ENCODE peak calls at places on chromosomes 11 and 22, in five cellular contexts. T is mesendoderm, W is trophoblast cell, E is H1, G is IMR-90. D is an unnamed sample.

GRCh38 chr11:925158-925495 is 543 bp upstream of the AP2A2 start:
- DNase-seq in W (no peak), E (no peak), T (no peak), G (no peak), D (no peak)

GRCh38 chr11:2529636-2530035 is 84.8 kb downstream of the KCNQ1 start:
- DNase-seq in E (no peak), T (no peak), W (no peak), G (no peak), D (no peak)

GRCh38 chr11:46901156-46901555 is 17.2 kb downstream of the LRP4 start:
- DNase-seq in W (no peak), E (no peak), G (no peak), T (no peak), D (no peak)

GRCh38 chr11:128207861-128208321 is 379.5 kb downstream of the ETS1 start:
- DNase-seq in W (peak), G (peak), E (no peak), T (no peak), D (no peak)

GRCh38 chr11:121892863-121893262 is 223.2 kb downstream of the BLID start:
- DNase-seq in E (no peak), W (no peak), T (no peak), G (peak), D (no peak)

GRCh38 chr11:90757851-90758494 is 535.1 kb upstream of the CHORDC1 start:
- DNase-seq in T (no peak), W (no peak), E (no peak), G (no peak), D (no peak)

GRCh38 chr11:75233688-75234295 is 6.8 kb upstream of the TPBGL start:
- DNase-seq in T (peak), G (peak), E (peak), W (peak), D (peak)

GRCh38 chr22:44906999-44907644 is 102.7 kb downstream of the PHF21B start:
- DNase-seq in W (no peak), T (no peak), E (no peak), G (no peak), D (no peak)

GRCh38 chr11:129392995-129393394 is 17.3 kb downstream of the BARX2 start:
- DNase-seq in T (no peak), E (no peak), G (no peak), W (no peak), D (no peak)

GRCh38 chr11:70826541-70826943 is 425.8 kb downstream of the SHANK2 start:
- DNase-seq in T (peak), G (no peak), E (peak), W (no peak), D (peak)

GRCh38 chr11:135027461-135027860 is 615.4 kb upstream of the B3GAT1 start:
- DNase-seq in T (peak), W (peak), E (peak), G (peak), D (peak)

GRCh38 chr11:3022300-3022967 is 30.3 kb upstream of the NAP1L4 start:
- DNase-seq in W (peak), E (no peak), G (peak), T (peak), D (no peak)

GRCh38 chr22:23705358-23705757 is 14.5 kb downstream of the RGL4 start:
- DNase-seq in E (no peak), G (no peak), W (no peak), T (no peak), D (no peak)

GRCh38 chr11:114412946-114413345 is 12.5 kb downstream of the RBM7 start:
- DNase-seq in W (peak), E (no peak), T (no peak), G (no peak), D (no peak)

GRCh38 chr11:14894657-14895598 is 2.9 kb upstream of the CYP2R1 start:
- DNase-seq in T (peak), W (no peak), G (peak), E (no peak), D (no peak)

GRCh38 chr11:13479688-13480087 is 16.1 kb downstream of the PTH start:
- DNase-seq in G (no peak), E (no peak), T (no peak), W (no peak), D (no peak)

GRCh38 chr11:2800655-2801531 is 84.7 kb downstream of the CDKN1C start:
- DNase-seq in T (no peak), W (no peak), E (peak), G (no peak), D (no peak)

GRCh38 chr11:64132388-64132771 is 33.5 kb downstream of the MACROD1 start:
- DNase-seq in W (no peak), G (no peak), T (no peak), E (no peak), D (no peak)

GRCh38 chr11:72221386-72221785 is 3.2 kb upstream of the INPPL1 start:
- DNase-seq in E (peak), W (no peak), G (no peak), T (no peak), D (no peak)

GRCh38 chr11:111512296-111513239 is at the start of gene BTG4:
- DNase-seq in T (peak), G (no peak), E (peak), W (peak), D (no peak)

DNA sequence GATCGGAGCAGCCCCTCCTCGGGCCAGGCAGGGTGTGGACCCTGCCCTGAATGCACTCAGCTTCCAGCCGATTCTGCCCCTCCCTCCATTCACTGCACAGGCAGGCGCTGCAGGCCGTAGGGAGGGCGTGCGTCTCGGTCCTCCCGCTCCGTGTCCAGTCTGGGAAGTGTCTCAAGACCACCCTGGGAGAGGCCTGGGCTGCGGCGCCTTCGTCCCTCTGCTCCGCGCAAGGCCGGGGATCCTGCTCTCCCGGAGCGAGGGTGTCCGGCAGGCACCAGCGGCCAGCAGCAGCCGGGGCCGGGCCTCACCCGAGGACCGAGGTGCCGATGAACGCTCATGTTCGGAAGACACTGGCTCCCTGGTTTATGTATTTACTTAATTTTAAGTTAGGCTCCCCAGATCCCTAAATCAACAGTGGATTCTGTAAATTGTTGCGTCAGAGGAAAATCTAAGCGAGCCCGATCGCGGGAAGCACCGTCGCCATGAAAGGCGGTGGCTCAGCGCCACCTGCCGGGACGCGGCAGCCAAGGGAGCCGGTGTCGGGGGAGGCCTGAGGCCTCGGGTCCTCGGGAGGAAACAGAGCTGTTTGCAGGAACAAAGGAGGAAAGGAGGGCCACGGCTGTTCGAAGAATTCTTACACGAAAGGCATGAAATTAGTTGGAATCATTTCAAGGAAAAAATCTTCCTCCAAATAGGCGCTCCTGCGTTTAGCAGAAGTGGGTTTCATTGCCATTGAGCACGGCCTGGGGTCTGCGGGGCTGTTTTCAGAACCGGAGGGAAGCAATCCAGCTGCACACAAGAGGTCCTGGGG is 195.3 kb downstream of the BRD1 start:
- DNase-seq in G (peak), T (peak), E (peak), W (no peak), D (peak)
- H3K9ac ChIP-seq in G (no peak), T (peak), E (no peak), W (no peak), D (peak)

DNA sequence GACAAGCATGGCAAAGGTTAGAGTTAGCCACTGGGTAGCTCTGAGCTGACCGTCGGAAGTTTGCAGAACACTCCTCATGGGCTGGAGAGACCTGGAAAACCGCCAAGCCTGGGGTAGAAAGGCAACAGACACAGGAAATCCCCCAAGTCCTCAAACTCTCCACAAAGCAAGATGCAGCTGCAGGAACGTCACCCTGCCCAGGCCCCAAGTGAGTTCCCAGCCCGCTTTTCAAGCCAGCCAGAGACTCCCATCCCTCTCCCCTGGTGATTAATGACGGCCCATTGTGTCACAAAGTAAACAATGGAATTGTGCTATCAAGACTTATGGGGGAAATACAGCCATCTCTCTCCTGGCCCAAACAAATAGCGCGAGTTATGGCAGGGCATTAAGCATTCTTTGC is 633.0 kb downstream of the TBC1D22A start:
- DNase-seq in G (peak), T (no peak), W (no peak), E (no peak), D (no peak)
- H3K23ac ChIP-seq in G (no peak), T (no peak), W (no peak), E (no peak), D (no peak)

DNA sequence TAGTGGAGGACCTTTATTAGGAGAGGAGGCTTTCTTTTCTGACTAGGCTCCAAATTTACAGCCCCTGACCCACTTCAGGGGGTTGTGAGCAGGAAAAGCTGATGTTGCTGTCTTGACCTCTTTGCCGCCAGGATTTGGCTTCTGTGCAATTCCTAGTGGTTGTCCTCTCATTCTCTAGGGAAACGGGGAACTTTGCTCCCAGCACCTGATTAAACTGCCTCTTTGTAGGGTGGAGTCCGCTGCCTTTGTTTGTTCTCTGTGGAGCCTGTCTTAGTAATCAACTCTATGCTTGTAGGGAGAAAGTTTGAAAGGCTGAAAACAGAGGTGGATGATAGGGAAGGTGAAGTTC is 16.3 kb downstream of the CTNND1 start:
- DNase-seq in E (no peak), W (no peak), G (no peak), T (peak), D (no peak)
- H3K9ac ChIP-seq in E (peak), W (peak), G (peak), T (peak), D (no peak)

DNA sequence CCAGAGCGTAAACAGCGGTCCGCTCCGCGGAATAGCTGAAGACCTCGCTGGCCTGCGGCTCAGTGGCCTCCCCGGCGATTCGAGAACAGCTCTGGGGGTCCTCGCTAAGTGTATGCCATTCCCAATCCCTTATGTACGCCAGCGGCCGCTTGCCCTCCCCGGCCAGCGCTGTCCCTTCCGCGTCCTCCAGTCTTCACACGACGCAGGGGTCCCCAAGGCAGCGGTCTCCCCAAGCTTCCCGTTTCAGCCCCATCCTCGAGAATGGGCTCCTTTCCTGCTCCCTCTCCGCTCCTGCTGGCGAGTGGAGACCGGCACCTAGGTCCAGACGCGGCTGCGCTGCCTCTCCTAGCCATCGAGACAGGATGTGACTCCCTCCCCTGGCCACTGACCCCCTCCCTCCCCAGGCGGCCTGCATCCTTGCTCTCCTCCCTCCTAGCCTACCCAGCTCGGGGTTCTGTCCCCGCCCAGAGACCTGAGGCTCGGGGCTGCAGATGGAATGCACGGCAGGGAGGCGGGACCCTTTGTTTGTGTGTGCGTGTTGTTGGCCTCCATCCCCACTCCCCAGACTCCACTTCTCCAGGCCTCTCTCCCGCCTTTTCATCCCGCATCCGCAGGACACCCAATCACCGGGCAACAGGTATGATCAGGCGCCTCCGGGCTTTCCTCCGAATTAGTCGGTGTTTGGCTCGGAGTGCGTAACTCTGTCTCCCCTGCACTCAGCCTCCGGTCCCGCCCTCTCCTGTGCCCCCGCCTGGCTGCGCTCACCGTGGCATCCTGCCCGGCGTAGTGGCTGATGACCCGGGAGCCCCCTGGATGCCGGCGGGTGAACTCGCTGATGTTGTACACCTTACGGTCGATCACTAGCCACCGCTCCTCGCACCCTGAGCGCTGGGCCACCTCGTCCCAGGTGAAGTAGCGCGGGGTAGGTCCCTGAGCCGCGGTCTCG is 740 bp downstream of the FADS1 start:
- DNase-seq in W (peak), E (peak), T (peak), G (peak), D (peak)
- H3K23ac ChIP-seq in W (no peak), E (no peak), T (peak), G (peak), D (peak)

GRCh38 chr22:20431520-20432237 is 5.9 kb downstream of the SCARF2 start:
- DNase-seq in T (peak), G (no peak), E (peak), W (no peak), D (no peak)
- H3K9ac ChIP-seq in T (peak), G (no peak), E (no peak), W (no peak), D (peak)

DNA sequence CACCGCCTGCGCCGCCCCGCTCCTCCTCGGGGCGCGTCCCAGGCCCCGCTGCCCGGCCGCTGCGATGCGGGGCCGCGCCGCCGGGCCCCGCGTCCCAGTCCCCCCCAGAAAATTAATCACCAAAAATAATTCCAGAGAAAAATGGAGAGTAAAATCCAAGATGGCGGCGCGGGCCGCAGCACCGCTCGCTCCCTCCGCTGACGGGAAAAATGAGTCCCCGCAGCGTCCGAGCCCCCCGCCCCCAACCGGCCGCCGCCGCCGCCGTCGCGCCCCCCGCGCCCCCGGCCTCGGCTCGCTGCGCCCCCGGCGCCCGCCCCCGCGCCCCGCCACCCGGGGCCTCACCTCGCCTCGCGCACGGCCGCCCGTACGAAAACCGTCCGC is at the start of gene KMT5B:
- DNase-seq in W (no peak), G (peak), E (peak), T (no peak), D (peak)
- H3K23ac ChIP-seq in W (no peak), G (peak), E (no peak), T (peak), D (peak)